ENCODE peak calls at places on chromosomes 6 and 20, in five cellular contexts. One of them, this sample, is unnamed. For H3K36me3, the result is how much of the 10 kb centered on the place peaks cover.

GRCh38 chr6:144955853-144956252 is 670.7 kb downstream of the UTRN start:
- DNase-seq in transverse colon: no peak
- DNase-seq in heart left ventricle: no peak
- DNase-seq in IMR-90: peak
- DNase-seq in ovary: no peak
- DNase-seq in this sample: no peak

GRCh38 chr6:113805167-113805835 is 51.8 kb upstream of the MARCKS start:
- DNase-seq in transverse colon: no peak
- DNase-seq in IMR-90: peak
- DNase-seq in ovary: no peak
- DNase-seq in heart left ventricle: no peak
- DNase-seq in this sample: no peak

GRCh38 chr6:39137235-39137634 is 22.2 kb upstream of the SAYSD1 start:
- DNase-seq in ovary: no peak
- DNase-seq in IMR-90: peak
- DNase-seq in transverse colon: peak
- DNase-seq in heart left ventricle: no peak
- DNase-seq in this sample: no peak

GRCh38 chr6:85401186-85402062 is 48.5 kb upstream of the NT5E start:
- DNase-seq in ovary: no peak
- DNase-seq in heart left ventricle: no peak
- DNase-seq in transverse colon: no peak
- DNase-seq in IMR-90: no peak
- DNase-seq in this sample: no peak

GRCh38 chr6:162773996-162774395 is 46.2 kb downstream of the PACRG start:
- DNase-seq in transverse colon: no peak
- DNase-seq in heart left ventricle: no peak
- DNase-seq in IMR-90: no peak
- DNase-seq in ovary: no peak
- DNase-seq in this sample: no peak

GRCh38 chr20:15708984-15709598 is 864.2 kb downstream of the KIF16B start:
- DNase-seq in IMR-90: no peak
- DNase-seq in heart left ventricle: no peak
- DNase-seq in transverse colon: peak
- DNase-seq in ovary: no peak
- DNase-seq in this sample: no peak

GRCh38 chr6:47579040-47579439 is 101.5 kb downstream of the CD2AP start:
- DNase-seq in transverse colon: no peak
- DNase-seq in heart left ventricle: no peak
- DNase-seq in IMR-90: no peak
- DNase-seq in ovary: no peak
- DNase-seq in this sample: no peak

GRCh38 chr20:21103582-21104465 is 2.3 kb downstream of the LINC00237 start:
- DNase-seq in IMR-90: no peak
- DNase-seq in transverse colon: no peak
- DNase-seq in ovary: no peak
- DNase-seq in heart left ventricle: no peak
- DNase-seq in this sample: no peak

GRCh38 chr20:1199981-1200380 is 3.3 kb upstream of the C20orf202 start:
- DNase-seq in transverse colon: no peak
- DNase-seq in IMR-90: no peak
- DNase-seq in heart left ventricle: no peak
- DNase-seq in ovary: no peak
- DNase-seq in this sample: no peak

GRCh38 chr6:101465871-101466270 is 72.4 kb downstream of the GRIK2 start:
- DNase-seq in ovary: no peak
- DNase-seq in transverse colon: no peak
- DNase-seq in heart left ventricle: no peak
- DNase-seq in IMR-90: no peak
- DNase-seq in this sample: no peak

GRCh38 chr6:149419696-149420404 is 19.8 kb downstream of the SUMO4 start:
- DNase-seq in IMR-90: no peak
- DNase-seq in heart left ventricle: no peak
- DNase-seq in ovary: no peak
- DNase-seq in transverse colon: no peak
- DNase-seq in this sample: no peak

GRCh38 chr6:44053760-44054556 is 73.3 kb downstream of the MRPL14 start:
- DNase-seq in heart left ventricle: no peak
- DNase-seq in IMR-90: peak
- DNase-seq in ovary: no peak
- DNase-seq in transverse colon: no peak
- DNase-seq in this sample: no peak

GRCh38 chr6:32046450-32047083 is 8.4 kb downstream of the CYP21A2 start:
- DNase-seq in transverse colon: no peak
- DNase-seq in ovary: peak
- DNase-seq in IMR-90: no peak
- DNase-seq in heart left ventricle: peak
- DNase-seq in this sample: no peak

GRCh38 chr6:118893095-118893881 is 664 bp upstream of the ASF1A start:
- DNase-seq in ovary: peak
- DNase-seq in IMR-90: peak
- DNase-seq in transverse colon: peak
- DNase-seq in heart left ventricle: no peak
- DNase-seq in this sample: no peak

GRCh38 chr6:56864171-56864616 is 90.7 kb upstream of the BEND6 start:
- DNase-seq in ovary: no peak
- DNase-seq in IMR-90: peak
- DNase-seq in transverse colon: no peak
- DNase-seq in heart left ventricle: no peak
- DNase-seq in this sample: no peak

GRCh38 chr20:61451953-61452352 is 199.9 kb downstream of the CDH4 start:
- DNase-seq in heart left ventricle: no peak
- DNase-seq in IMR-90: no peak
- DNase-seq in transverse colon: no peak
- DNase-seq in ovary: no peak
- DNase-seq in this sample: no peak

GRCh38 chr6:1202201-1202600 is 109.7 kb upstream of the FOXQ1 start:
- DNase-seq in heart left ventricle: no peak
- DNase-seq in IMR-90: no peak
- DNase-seq in ovary: no peak
- DNase-seq in transverse colon: no peak
- DNase-seq in this sample: no peak

GRCh38 chr20:25466846-25467245 is 59.4 kb downstream of the GINS1 start:
- DNase-seq in heart left ventricle: no peak
- DNase-seq in IMR-90: no peak
- DNase-seq in ovary: no peak
- DNase-seq in transverse colon: no peak
- DNase-seq in this sample: no peak

GRCh38 chr6:142242269-142242668 is 59.5 kb upstream of the ADGRG6 start:
- DNase-seq in heart left ventricle: no peak
- DNase-seq in transverse colon: no peak
- DNase-seq in ovary: no peak
- DNase-seq in IMR-90: peak
- DNase-seq in this sample: no peak

GRCh38 chr6:68559716-68560115 is 75.4 kb upstream of the ADGRB3 start:
- DNase-seq in IMR-90: no peak
- DNase-seq in heart left ventricle: no peak
- DNase-seq in transverse colon: no peak
- DNase-seq in ovary: no peak
- DNase-seq in this sample: no peak

GRCh38 chr6:67563671-67564070 is 1071.4 kb upstream of the ADGRB3 start:
- DNase-seq in IMR-90: no peak
- DNase-seq in heart left ventricle: no peak
- DNase-seq in ovary: no peak
- DNase-seq in transverse colon: no peak
- DNase-seq in this sample: no peak

GRCh38 chr6:13368716-13369115 is 40.4 kb upstream of the TBC1D7 start:
- DNase-seq in ovary: no peak
- DNase-seq in IMR-90: peak
- DNase-seq in heart left ventricle: no peak
- DNase-seq in transverse colon: no peak
- DNase-seq in this sample: no peak

GRCh38 chr20:62183426-62184142 is 756 bp downstream of the MTG2 start:
- DNase-seq in heart left ventricle: no peak
- DNase-seq in transverse colon: no peak
- DNase-seq in ovary: no peak
- DNase-seq in IMR-90: no peak
- DNase-seq in this sample: no peak

GRCh38 chr6:115120394-115120793 is 777.6 kb upstream of the HS3ST5 start:
- DNase-seq in heart left ventricle: no peak
- DNase-seq in ovary: no peak
- DNase-seq in IMR-90: no peak
- DNase-seq in transverse colon: no peak
- DNase-seq in this sample: no peak

GRCh38 chr20:49697071-49697470 is 16.6 kb downstream of the B4GALT5 start:
- DNase-seq in heart left ventricle: no peak
- DNase-seq in transverse colon: peak
- DNase-seq in IMR-90: no peak
- DNase-seq in ovary: no peak
- DNase-seq in this sample: peak

GRCh38 chr20:57500941-57501340 is 24.0 kb downstream of the CTCFL start:
- DNase-seq in ovary: no peak
- DNase-seq in transverse colon: no peak
- DNase-seq in IMR-90: no peak
- DNase-seq in heart left ventricle: no peak
- DNase-seq in this sample: no peak

GRCh38 chr20:57501461-57502330 is 23.2 kb downstream of the CTCFL start:
- DNase-seq in heart left ventricle: no peak
- DNase-seq in IMR-90: no peak
- DNase-seq in transverse colon: no peak
- DNase-seq in ovary: no peak
- DNase-seq in this sample: no peak

GRCh38 chr20:57498425-57499400 is 26.2 kb downstream of the CTCFL start:
- DNase-seq in ovary: no peak
- DNase-seq in IMR-90: peak
- DNase-seq in heart left ventricle: no peak
- DNase-seq in transverse colon: no peak
- DNase-seq in this sample: no peak

GRCh38 chr20:57500235-57500634 is 24.7 kb downstream of the CTCFL start:
- DNase-seq in heart left ventricle: no peak
- DNase-seq in IMR-90: no peak
- DNase-seq in transverse colon: no peak
- DNase-seq in ovary: no peak
- DNase-seq in this sample: no peak

GRCh38 chr20:57499676-57500075 is 25.3 kb downstream of the CTCFL start:
- DNase-seq in heart left ventricle: no peak
- DNase-seq in ovary: no peak
- DNase-seq in transverse colon: no peak
- DNase-seq in IMR-90: no peak
- DNase-seq in this sample: no peak
- TF ChIP-seq POLR2A in heart left ventricle: no peak
- TF ChIP-seq POLR2A in ovary: no peak
- TF ChIP-seq POLR2A in transverse colon: no peak
- TF ChIP-seq POLR2A in IMR-90: no peak
- TF ChIP-seq POLR2A in this sample: no peak

GRCh38 chr20:44633872-44634600 is 17.5 kb downstream of the ADA start:
- DNase-seq in IMR-90: no peak
- DNase-seq in transverse colon: no peak
- DNase-seq in ovary: no peak
- DNase-seq in heart left ventricle: no peak
- DNase-seq in this sample: no peak
- H3K36me3 ChIP-seq in IMR-90: under half
- H3K36me3 ChIP-seq in transverse colon: under half
- H3K36me3 ChIP-seq in ovary: under half
- H3K36me3 ChIP-seq in heart left ventricle: under half
- H3K36me3 ChIP-seq in this sample: under half

DNA sequence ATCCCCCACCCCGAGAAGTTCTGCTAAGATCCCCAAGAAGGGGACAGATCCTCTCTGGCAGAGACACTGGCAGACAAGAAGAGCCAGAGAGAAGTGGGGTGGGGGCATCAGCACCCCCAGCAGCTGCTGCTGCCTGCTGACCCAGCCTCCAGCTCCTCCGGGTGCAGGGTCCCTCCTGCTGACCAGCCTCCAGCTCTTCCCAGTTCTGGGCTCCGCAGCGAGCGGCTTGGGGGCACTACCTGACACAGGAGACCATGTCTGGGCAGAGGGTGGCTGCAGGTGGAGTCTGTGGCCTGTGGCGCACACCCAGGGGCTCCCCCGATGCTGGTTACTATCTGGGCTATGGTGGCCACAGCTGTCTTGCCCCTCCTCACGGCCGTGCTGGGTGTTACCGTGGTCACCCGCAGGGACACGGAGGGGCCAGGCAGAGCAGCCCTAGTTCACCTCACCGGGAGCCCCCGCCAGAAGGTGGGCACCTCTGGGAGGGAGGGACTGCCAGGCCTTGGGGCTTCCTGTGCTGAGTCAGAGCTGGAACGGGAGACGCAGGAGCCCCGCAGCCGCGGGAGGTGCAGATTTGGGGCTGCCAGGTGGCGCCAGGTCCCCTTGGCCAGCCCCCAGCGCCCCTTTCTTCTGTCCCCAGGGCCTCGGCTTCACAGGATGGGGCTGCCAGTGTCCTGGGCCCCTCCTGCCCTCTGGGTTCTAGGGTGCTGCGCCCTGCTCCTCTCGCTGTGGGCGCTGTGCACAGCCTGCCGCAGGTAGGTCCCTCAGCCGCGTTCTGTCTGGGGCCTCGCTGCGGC is 627 bp downstream of the LIME1 start:
- DNase-seq in ovary: peak
- DNase-seq in IMR-90: no peak
- DNase-seq in transverse colon: peak
- DNase-seq in heart left ventricle: no peak
- DNase-seq in this sample: no peak
- H3K4me3 ChIP-seq in ovary: no peak
- H3K4me3 ChIP-seq in IMR-90: no peak
- H3K4me3 ChIP-seq in transverse colon: peak
- H3K4me3 ChIP-seq in heart left ventricle: no peak
- H3K4me3 ChIP-seq in this sample: no peak

GRCh38 chr6:52260634-52261033 is 16.3 kb upstream of the IL17F start:
- DNase-seq in transverse colon: no peak
- DNase-seq in heart left ventricle: no peak
- DNase-seq in IMR-90: no peak
- DNase-seq in ovary: no peak
- DNase-seq in this sample: no peak
- TF ChIP-seq POLR2A in transverse colon: no peak
- TF ChIP-seq POLR2A in heart left ventricle: no peak
- TF ChIP-seq POLR2A in IMR-90: no peak
- TF ChIP-seq POLR2A in ovary: no peak
- TF ChIP-seq POLR2A in this sample: no peak

GRCh38 chr6:157198425-157199279 is 124.7 kb downstream of the TMEM242 start:
- DNase-seq in heart left ventricle: peak
- DNase-seq in transverse colon: peak
- DNase-seq in ovary: peak
- DNase-seq in IMR-90: peak
- DNase-seq in this sample: peak
- H3K36me3 ChIP-seq in heart left ventricle: half or more
- H3K36me3 ChIP-seq in transverse colon: under half
- H3K36me3 ChIP-seq in ovary: under half
- H3K36me3 ChIP-seq in IMR-90: under half
- H3K36me3 ChIP-seq in this sample: under half